ENCODE peak calls at places on chromosomes 2 and 18, in six cellular contexts. Z is HCT116; R is mucosa of descending colon; M is stimulated activated naive B cell treated with anti-CD40 and anti-IgM and Interleukin-4, amounts not matched to agents 10 μg/mL and 1 μg/mL and 100 μg/mL, for 72 hours; V is endothelial cell; H is germinal center. P is an unnamed sample.

GRCh38 chr2:11974573-11974972 is 228.1 kb downstream of the LPIN1 start:
- DNase-seq in M (no peak), R (no peak), V (no peak), H (no peak), Z (no peak), P (no peak)

GRCh38 chr2:20487392-20488135 is 40.7 kb downstream of the RHOB start:
- DNase-seq in M (no peak), V (no peak), H (no peak), Z (no peak), R (no peak), P (no peak)

GRCh38 chr2:85785027-85785822 is 31.4 kb downstream of the ATOH8 start:
- DNase-seq in M (no peak), Z (no peak), R (no peak), H (no peak), V (no peak), P (no peak)

GRCh38 chr2:8158714-8159113 is 523.1 kb upstream of the ID2 start:
- DNase-seq in R (no peak), Z (no peak), V (no peak), M (no peak), H (no peak), P (no peak)

GRCh38 chr18:31432316-31432715 is 15.2 kb upstream of the DSG3 start:
- DNase-seq in R (no peak), M (no peak), Z (no peak), V (no peak), H (no peak), P (no peak)

GRCh38 chr2:196204991-196205766 is 33.8 kb upstream of the STK17B start:
- DNase-seq in V (no peak), Z (no peak), H (no peak), R (no peak), M (no peak), P (no peak)

GRCh38 chr2:68774569-68775271 is 40.1 kb downstream of the ARHGAP25 start:
- DNase-seq in M (peak), Z (no peak), V (peak), R (peak), H (peak), P (peak)

GRCh38 chr2:150572961-150573395 is 85.5 kb upstream of the RND3 start:
- DNase-seq in V (no peak), Z (no peak), R (no peak), M (no peak), H (no peak), P (no peak)

GRCh38 chr18:77865853-77866252 is 616.2 kb downstream of the GALR1 start:
- DNase-seq in R (no peak), V (no peak), Z (no peak), M (no peak), H (no peak), P (no peak)

GRCh38 chr2:9993490-9994165 is 42.1 kb downstream of the GRHL1 start:
- DNase-seq in R (peak), H (no peak), V (no peak), Z (no peak), M (no peak), P (no peak)

P was measured in K562.